ENCODE peak calls at places on chromosomes 4 and X, in five cellular contexts. One of them, this sample, is unnamed.

GRCh38 chr4:90318208-90318607 is 191.0 kb downstream of the CCSER1 start:
- DNase-seq in HCT116: peak; percentile 85
- DNase-seq in HFF-Myc: peak; percentile 10
- DNase-seq in neural crest cell: no peak
- DNase-seq in GM12878: no peak
- DNase-seq in this sample: peak; percentile 57

GRCh38 chrX:152814048-152814447 is 16.5 kb downstream of the CETN2 start:
- DNase-seq in HCT116: no peak
- DNase-seq in HFF-Myc: no peak
- DNase-seq in neural crest cell: no peak
- DNase-seq in GM12878: no peak
- DNase-seq in this sample: no peak

GRCh38 chrX:10085223-10085622 is 71.6 kb upstream of the CLCN4 start:
- DNase-seq in HCT116: no peak
- DNase-seq in HFF-Myc: no peak
- DNase-seq in neural crest cell: no peak
- DNase-seq in GM12878: peak; percentile 36
- DNase-seq in this sample: no peak

GRCh38 chrX:136491832-136492231 is 4.1 kb downstream of the BRS3 start:
- DNase-seq in HCT116: no peak
- DNase-seq in HFF-Myc: no peak
- DNase-seq in neural crest cell: no peak
- DNase-seq in GM12878: no peak
- DNase-seq in this sample: no peak

GRCh38 chrX:54640721-54641120 is 110.7 kb downstream of the GNL3L start:
- DNase-seq in HCT116: no peak
- DNase-seq in HFF-Myc: peak; percentile 31
- DNase-seq in neural crest cell: no peak
- DNase-seq in GM12878: no peak
- DNase-seq in this sample: no peak

GRCh38 chr4:14867847-14868246 is 134.4 kb upstream of the CPEB2 start:
- DNase-seq in HCT116: no peak
- DNase-seq in HFF-Myc: no peak
- DNase-seq in neural crest cell: peak; percentile 2
- DNase-seq in GM12878: no peak
- DNase-seq in this sample: no peak

GRCh38 chr4:89438102-89438831 is 130.7 kb upstream of the GPRIN3 start:
- DNase-seq in HCT116: peak; percentile 72
- DNase-seq in HFF-Myc: peak; percentile 21
- DNase-seq in neural crest cell: no peak
- DNase-seq in GM12878: peak; percentile 9
- DNase-seq in this sample: no peak

GRCh38 chrX:47214435-47215077 is 3.9 kb upstream of the CDK16 start:
- DNase-seq in HCT116: no peak
- DNase-seq in HFF-Myc: no peak
- DNase-seq in neural crest cell: no peak
- DNase-seq in GM12878: no peak
- DNase-seq in this sample: no peak

GRCh38 chr4:4321951-4322688 is 32.1 kb downstream of the ZBTB49 start:
- DNase-seq in HCT116: no peak
- DNase-seq in HFF-Myc: no peak
- DNase-seq in neural crest cell: no peak
- DNase-seq in GM12878: no peak
- DNase-seq in this sample: no peak

GRCh38 chr4:146478009-146478408 is 43.7 kb downstream of the SLC10A7 start:
- DNase-seq in HCT116: no peak
- DNase-seq in HFF-Myc: no peak
- DNase-seq in neural crest cell: no peak
- DNase-seq in GM12878: no peak
- DNase-seq in this sample: no peak

GRCh38 chr4:7974425-7974824 is 34.8 kb upstream of the AFAP1 start:
- DNase-seq in HCT116: no peak
- DNase-seq in HFF-Myc: no peak
- DNase-seq in neural crest cell: no peak
- DNase-seq in GM12878: no peak
- DNase-seq in this sample: no peak

GRCh38 chrX:134520860-134521390 is 61.0 kb downstream of the HPRT1 start:
- DNase-seq in HCT116: peak; percentile 51
- DNase-seq in HFF-Myc: peak; percentile 42
- DNase-seq in neural crest cell: peak; percentile 6
- DNase-seq in GM12878: no peak
- DNase-seq in this sample: no peak

GRCh38 chr4:1626151-1626550 is 58.0 kb downstream of the FAM53A start:
- DNase-seq in HCT116: no peak
- DNase-seq in HFF-Myc: no peak
- DNase-seq in neural crest cell: no peak
- DNase-seq in GM12878: no peak
- DNase-seq in this sample: no peak

GRCh38 chr4:109877400-109877799 is 29.5 kb downstream of the LRIT3 start:
- DNase-seq in HCT116: no peak
- DNase-seq in HFF-Myc: no peak
- DNase-seq in neural crest cell: no peak
- DNase-seq in GM12878: peak; percentile 8
- DNase-seq in this sample: no peak

GRCh38 chrX:40096395-40097091 is 1.2 kb downstream of the BCOR start:
- DNase-seq in HCT116: no peak
- DNase-seq in HFF-Myc: no peak
- DNase-seq in neural crest cell: no peak
- DNase-seq in GM12878: no peak
- DNase-seq in this sample: no peak

GRCh38 chr4:89358935-89359364 is 51.4 kb upstream of the GPRIN3 start:
- DNase-seq in HCT116: no peak
- DNase-seq in HFF-Myc: no peak
- DNase-seq in neural crest cell: no peak
- DNase-seq in GM12878: no peak
- DNase-seq in this sample: no peak

GRCh38 chr4:54568184-54568583 is 89.6 kb upstream of the KIT start:
- DNase-seq in HCT116: no peak
- DNase-seq in HFF-Myc: peak; percentile 16
- DNase-seq in neural crest cell: no peak
- DNase-seq in GM12878: no peak
- DNase-seq in this sample: peak; percentile 67

GRCh38 chr4:15656038-15656470 is 897 bp upstream of the FBXL5 start:
- DNase-seq in HCT116: no peak
- DNase-seq in HFF-Myc: no peak
- DNase-seq in neural crest cell: peak; percentile 2
- DNase-seq in GM12878: no peak
- DNase-seq in this sample: no peak

GRCh38 chr4:153326513-153326912 is 18.0 kb upstream of the MND1 start:
- DNase-seq in HCT116: peak; percentile 15
- DNase-seq in HFF-Myc: no peak
- DNase-seq in neural crest cell: no peak
- DNase-seq in GM12878: no peak
- DNase-seq in this sample: no peak

GRCh38 chr4:88240297-88240714 is 44.1 kb downstream of the PPM1K start:
- DNase-seq in HCT116: no peak
- DNase-seq in HFF-Myc: no peak
- DNase-seq in neural crest cell: no peak
- DNase-seq in GM12878: no peak
- DNase-seq in this sample: no peak

GRCh38 chr4:147596377-147596776 is 20.8 kb upstream of the TMEM184C start:
- DNase-seq in HCT116: peak; percentile 7
- DNase-seq in HFF-Myc: no peak
- DNase-seq in neural crest cell: no peak
- DNase-seq in GM12878: no peak
- DNase-seq in this sample: no peak

GRCh38 chr4:89109841-89110540 is 1.3 kb upstream of the TIGD2 start:
- DNase-seq in HCT116: no peak
- DNase-seq in HFF-Myc: no peak
- DNase-seq in neural crest cell: no peak
- DNase-seq in GM12878: no peak
- DNase-seq in this sample: no peak

GRCh38 chrX:68827848-68828562 is 816 bp upstream of the EFNB1 start:
- DNase-seq in HCT116: peak; percentile 59
- DNase-seq in HFF-Myc: peak; percentile 32
- DNase-seq in neural crest cell: peak; percentile 85
- DNase-seq in GM12878: no peak
- DNase-seq in this sample: no peak

GRCh38 chr4:110869862-110870577 is 247.1 kb upstream of the PITX2 start:
- DNase-seq in HCT116: peak; percentile 24
- DNase-seq in HFF-Myc: no peak
- DNase-seq in neural crest cell: no peak
- DNase-seq in GM12878: peak; percentile 13
- DNase-seq in this sample: no peak

GRCh38 chr4:77927991-77928925 is 65.6 kb downstream of the MRPL1 start:
- DNase-seq in HCT116: no peak
- DNase-seq in HFF-Myc: peak; percentile 58
- DNase-seq in neural crest cell: no peak
- DNase-seq in GM12878: no peak
- DNase-seq in this sample: no peak

GRCh38 chr4:144599621-144600020 is 46.3 kb upstream of the HHIP start:
- DNase-seq in HCT116: no peak
- DNase-seq in HFF-Myc: no peak
- DNase-seq in neural crest cell: no peak
- DNase-seq in GM12878: no peak
- DNase-seq in this sample: no peak

GRCh38 chrX:47618923-47619485 is 653 bp downstream of the SYN1 start:
- DNase-seq in HCT116: no peak
- DNase-seq in HFF-Myc: no peak
- DNase-seq in neural crest cell: no peak
- DNase-seq in GM12878: no peak
- DNase-seq in this sample: no peak

GRCh38 chrX:134431894-134432293 is 28.1 kb upstream of the HPRT1 start:
- DNase-seq in HCT116: no peak
- DNase-seq in HFF-Myc: peak; percentile 16
- DNase-seq in neural crest cell: no peak
- DNase-seq in GM12878: no peak
- DNase-seq in this sample: no peak

GRCh38 chrX:1336331-1337143 is at the start of gene IL3RA:
- DNase-seq in HCT116: no peak
- DNase-seq in HFF-Myc: no peak
- DNase-seq in neural crest cell: no peak
- DNase-seq in GM12878: peak; percentile 52
- DNase-seq in this sample: no peak

GRCh38 chr4:1463088-1463926 is 57.1 kb upstream of the NKX1-1 start:
- DNase-seq in HCT116: no peak
- DNase-seq in HFF-Myc: peak; percentile 15
- DNase-seq in neural crest cell: peak; percentile 29
- DNase-seq in GM12878: no peak
- DNase-seq in this sample: peak; percentile 0

DNA sequence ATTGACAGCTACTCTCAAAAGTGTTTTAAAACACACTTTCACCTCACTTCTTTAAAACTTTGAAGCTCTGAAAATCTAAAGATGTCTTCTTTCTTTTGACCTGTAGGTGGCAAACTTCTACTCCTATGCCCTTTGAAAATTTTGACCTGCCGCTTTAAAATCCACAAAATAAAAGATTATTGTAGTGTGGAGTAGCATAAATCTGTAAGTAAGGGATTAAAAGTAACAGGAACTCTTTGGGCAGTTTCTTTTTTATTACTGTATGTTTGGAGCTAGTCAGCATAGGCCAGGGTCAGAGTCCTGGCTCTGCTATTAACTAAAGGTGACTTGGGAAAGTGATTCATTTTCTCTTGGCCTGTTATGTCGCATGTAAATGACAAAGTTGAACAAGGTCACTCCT is 25.5 kb downstream of the BBS12 start:
- DNase-seq in HCT116: peak; percentile 28
- DNase-seq in HFF-Myc: no peak
- DNase-seq in neural crest cell: no peak
- DNase-seq in GM12878: no peak
- DNase-seq in this sample: no peak
- TF ChIP-seq CTCF in HCT116: peak; percentile 74
- TF ChIP-seq CTCF in HFF-Myc: peak; percentile 43
- TF ChIP-seq CTCF in neural crest cell: peak; percentile 85
- TF ChIP-seq CTCF in GM12878: peak; percentile 43
- TF ChIP-seq CTCF in this sample: peak; percentile 59

DNA sequence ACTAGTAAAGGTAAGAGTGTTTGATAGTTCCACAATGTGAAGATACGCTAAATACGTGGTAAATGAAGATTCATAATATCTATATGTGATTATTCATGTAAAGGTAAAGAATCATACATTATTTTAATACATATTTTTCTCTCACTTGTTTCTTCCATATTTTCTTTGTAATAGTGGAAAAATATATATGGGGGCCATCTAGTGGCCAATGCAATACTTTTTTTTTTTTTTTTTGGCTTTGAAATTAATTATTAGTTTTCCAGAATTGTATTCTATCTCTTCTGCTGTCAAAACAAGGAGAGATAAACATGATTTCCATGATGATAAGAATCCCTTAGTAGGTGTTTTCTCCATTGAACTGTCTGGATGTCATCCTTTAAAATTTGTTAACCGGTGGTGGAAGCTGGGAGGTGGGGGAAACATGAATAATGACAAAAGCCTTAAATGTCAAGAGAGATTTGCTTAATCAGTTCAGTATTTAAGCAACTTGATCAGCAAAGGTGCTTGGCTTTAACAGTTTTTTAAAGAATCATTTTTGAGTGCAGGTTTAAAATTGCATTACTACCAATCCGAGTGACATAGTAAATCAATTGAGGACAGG is 508.7 kb upstream of the HTR2C start:
- DNase-seq in HCT116: no peak
- DNase-seq in HFF-Myc: no peak
- DNase-seq in neural crest cell: no peak
- DNase-seq in GM12878: no peak
- DNase-seq in this sample: no peak
- TF ChIP-seq CTCF in HCT116: peak; percentile 11
- TF ChIP-seq CTCF in HFF-Myc: no peak
- TF ChIP-seq CTCF in neural crest cell: peak; percentile 73
- TF ChIP-seq CTCF in GM12878: peak; percentile 12
- TF ChIP-seq CTCF in this sample: peak; percentile 25

GRCh38 chrX:49266536-49267445 is 2.3 kb upstream of the FOXP3 start:
- DNase-seq in HCT116: no peak
- DNase-seq in HFF-Myc: no peak
- DNase-seq in neural crest cell: no peak
- DNase-seq in GM12878: no peak
- DNase-seq in this sample: no peak
- TF ChIP-seq CTCF in HCT116: no peak
- TF ChIP-seq CTCF in HFF-Myc: no peak
- TF ChIP-seq CTCF in neural crest cell: no peak
- TF ChIP-seq CTCF in GM12878: no peak
- TF ChIP-seq CTCF in this sample: no peak

GRCh38 chrX:114580336-114580735 is 3.5 kb upstream of the HTR2C start:
- DNase-seq in HCT116: no peak
- DNase-seq in HFF-Myc: no peak
- DNase-seq in neural crest cell: no peak
- DNase-seq in GM12878: no peak
- DNase-seq in this sample: no peak
- TF ChIP-seq CTCF in HCT116: no peak
- TF ChIP-seq CTCF in HFF-Myc: no peak
- TF ChIP-seq CTCF in neural crest cell: peak; percentile 53
- TF ChIP-seq CTCF in GM12878: no peak
- TF ChIP-seq CTCF in this sample: no peak

DNA sequence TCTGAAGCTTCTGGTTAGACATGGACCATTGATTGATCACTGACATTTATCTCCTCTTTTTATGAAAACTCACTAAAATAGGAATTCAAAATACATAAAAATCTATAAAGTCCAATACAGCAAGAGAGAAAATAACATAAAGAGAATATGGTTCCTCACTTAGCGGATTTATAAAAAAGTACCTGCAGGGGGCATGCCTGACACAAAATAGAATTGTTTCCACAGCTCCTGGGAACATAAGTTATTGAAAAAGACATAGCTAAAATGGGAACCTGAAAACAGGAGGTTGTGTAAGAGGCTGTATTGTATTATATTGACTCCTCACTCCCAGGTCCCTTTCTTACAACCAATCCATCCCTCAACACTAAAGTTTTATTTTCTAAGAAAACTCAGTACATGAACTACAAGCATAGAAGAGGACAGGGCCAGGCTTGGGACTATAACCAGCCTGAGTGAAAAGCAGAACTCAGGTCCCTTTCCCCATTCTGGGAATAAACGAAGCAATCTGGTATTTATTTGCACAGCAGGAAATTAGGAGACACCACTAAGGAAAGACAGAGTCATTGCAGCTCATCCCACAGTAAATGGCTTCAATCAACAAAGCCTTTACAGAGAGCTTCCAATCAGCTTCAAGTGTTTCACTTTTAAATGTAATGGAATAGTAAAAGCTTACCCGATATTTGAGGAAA is 121.1 kb upstream of the NDST4 start:
- DNase-seq in HCT116: peak; percentile 22
- DNase-seq in HFF-Myc: no peak
- DNase-seq in neural crest cell: no peak
- DNase-seq in GM12878: peak; percentile 12
- DNase-seq in this sample: no peak
- TF ChIP-seq CTCF in HCT116: peak; percentile 33
- TF ChIP-seq CTCF in HFF-Myc: no peak
- TF ChIP-seq CTCF in neural crest cell: peak; percentile 62
- TF ChIP-seq CTCF in GM12878: peak; percentile 24
- TF ChIP-seq CTCF in this sample: no peak

This sample was measured in BJ.